ENCODE peak calls at places on chromosome 20, in eight cellular contexts. U is breast epithelium; T is NCI-H187; V is amniotic stem cell; A is B cell; B is stimulated activated CD4-positive, alpha-beta T cell treated with anti-CD3 and anti-CD28 coated beads, Interleukin-1b, Interleukin-23, amount 100 ng/mL, for 4 hours; Y is left ventricle myocardium inferior; W is stimulated activated naive CD8-positive, alpha-beta T cell treated with anti-CD3 and anti-CD28 coated beads, Interleukin-15, Interleukin-2, amounts not matched to agents 100 U/mL and 50 U/mL, for 24 hours. N is an unnamed sample.

GRCh38 chr20:44736170-44737021 is 9.3 kb upstream of the KCNK15 start:
- DNase-seq in U (no peak), T (no peak), V (no peak), A (no peak), B (no peak), Y (no peak), W (peak; percentile 30), N (peak; percentile 47)

GRCh38 chr20:35607003-35607735 is 8.5 kb upstream of the SPAG4 start:
- DNase-seq in U (no peak), T (no peak), V (no peak), A (no peak), B (no peak), Y (no peak), W (no peak), N (no peak)

GRCh38 chr20:51388227-51388626 is 154.3 kb downstream of the NFATC2 start:
- DNase-seq in U (no peak), T (no peak), V (no peak), A (no peak), B (no peak), Y (no peak), W (no peak), N (no peak)

GRCh38 chr20:8389381-8390368 is 257.6 kb downstream of the PLCB1 start:
- DNase-seq in U (no peak), T (peak; percentile 40), V (peak; percentile 48), A (peak; percentile 4), B (no peak), Y (no peak), W (no peak), N (no peak)

GRCh38 chr20:62485062-62485700 is 9.4 kb upstream of the GATA5 start:
- DNase-seq in U (no peak), T (no peak), V (no peak), A (no peak), B (no peak), Y (no peak), W (no peak), N (no peak)

GRCh38 chr20:47927385-47927851 is 142.1 kb upstream of the SULF2 start:
- DNase-seq in U (no peak), T (no peak), V (no peak), A (no peak), B (no peak), Y (no peak), W (no peak), N (no peak)

GRCh38 chr20:50708845-50709555 is 17.7 kb upstream of the RIPOR3 start:
- DNase-seq in U (no peak), T (no peak), V (no peak), A (no peak), B (no peak), Y (no peak), W (no peak), N (no peak)

GRCh38 chr20:11350126-11351005 is 567.3 kb upstream of the BTBD3 start:
- DNase-seq in U (no peak), T (no peak), V (no peak), A (no peak), B (no peak), Y (no peak), W (no peak), N (no peak)

GRCh38 chr20:44450279-44450937 is 25.3 kb upstream of the TTPAL start:
- DNase-seq in U (no peak), T (no peak), V (no peak), A (no peak), B (no peak), Y (no peak), W (no peak), N (no peak)

GRCh38 chr20:23445596-23446217 is 6.2 kb downstream of the CSTL1 start:
- DNase-seq in U (no peak), T (no peak), V (peak; percentile 25), A (no peak), B (no peak), Y (no peak), W (no peak), N (no peak)

GRCh38 chr20:34062651-34063482 is 49.2 kb downstream of the EIF2S2 start:
- DNase-seq in U (no peak), T (no peak), V (no peak), A (no peak), B (no peak), Y (no peak), W (no peak), N (no peak)

GRCh38 chr20:20837574-20838021 is 125.2 kb upstream of the RALGAPA2 start:
- DNase-seq in U (no peak), T (no peak), V (peak; percentile 2), A (no peak), B (no peak), Y (peak; percentile 36), W (peak; percentile 51), N (peak; percentile 72)

GRCh38 chr20:16327606-16328005 is 245.6 kb downstream of the KIF16B start:
- DNase-seq in U (no peak), T (no peak), V (no peak), A (no peak), B (no peak), Y (no peak), W (no peak), N (no peak)

GRCh38 chr20:47304287-47304686 is 52.2 kb downstream of the ZMYND8 start:
- DNase-seq in U (no peak), T (no peak), V (no peak), A (no peak), B (no peak), Y (no peak), W (no peak), N (no peak)

GRCh38 chr20:32886652-32887051 is 27.9 kb downstream of the EFCAB8 start:
- DNase-seq in U (no peak), T (no peak), V (no peak), A (no peak), B (no peak), Y (no peak), W (no peak), N (no peak)

GRCh38 chr20:4112490-4113420 is 97.4 kb upstream of the RNF24 start:
- DNase-seq in U (no peak), T (no peak), V (no peak), A (no peak), B (no peak), Y (peak; percentile 57), W (peak; percentile 17), N (no peak)

GRCh38 chr20:20386192-20386591 is 18.3 kb downstream of the INSM1 start:
- DNase-seq in U (no peak), T (no peak), V (no peak), A (no peak), B (no peak), Y (no peak), W (no peak), N (no peak)

GRCh38 chr20:1907586-1907985 is 12.4 kb downstream of the SIRPA start:
- DNase-seq in U (no peak), T (no peak), V (no peak), A (no peak), B (no peak), Y (no peak), W (no peak), N (no peak)

GRCh38 chr20:59783020-59784010 is 150.1 kb downstream of the SYCP2 start:
- DNase-seq in U (peak; percentile 52), T (peak; percentile 56), V (no peak), A (no peak), B (no peak), Y (peak; percentile 52), W (peak; percentile 57), N (peak; percentile 82)

GRCh38 chr20:62117658-62118057 is 4.6 kb upstream of the LSM14B start:
- DNase-seq in U (no peak), T (no peak), V (no peak), A (no peak), B (peak; percentile 24), Y (peak; percentile 55), W (peak; percentile 57), N (no peak)

GRCh38 chr20:10842116-10842515 is 168.3 kb upstream of the JAG1 start:
- DNase-seq in U (no peak), T (no peak), V (no peak), A (no peak), B (no peak), Y (no peak), W (no peak), N (no peak)

GRCh38 chr20:57102566-57102965 is 163.9 kb downstream of the BMP7 start:
- DNase-seq in U (no peak), T (no peak), V (no peak), A (no peak), B (no peak), Y (no peak), W (no peak), N (no peak)

GRCh38 chr20:48752963-48753362 is 74.8 kb downstream of the PREX1 start:
- DNase-seq in U (no peak), T (no peak), V (no peak), A (no peak), B (no peak), Y (no peak), W (no peak), N (no peak)

GRCh38 chr20:57793421-57793820 is 83.6 kb upstream of the PMEPA1 start:
- DNase-seq in U (no peak), T (no peak), V (no peak), A (no peak), B (no peak), Y (no peak), W (no peak), N (no peak)

GRCh38 chr20:38806855-38807655 is 1.6 kb downstream of the PPP1R16B start:
- DNase-seq in U (no peak), T (peak; percentile 60), V (no peak), A (peak; percentile 57), B (no peak), Y (no peak), W (peak; percentile 47), N (no peak)

GRCh38 chr20:47316776-47317126 is 39.7 kb downstream of the ZMYND8 start:
- DNase-seq in U (no peak), T (no peak), V (no peak), A (no peak), B (no peak), Y (no peak), W (no peak), N (no peak)

GRCh38 chr20:45924391-45925261 is 9.9 kb upstream of the PCIF1 start:
- DNase-seq in U (no peak), T (no peak), V (no peak), A (no peak), B (no peak), Y (peak; percentile 50), W (no peak), N (no peak)

GRCh38 chr20:49636447-49636846 is 68.5 kb upstream of the PTGIS start:
- DNase-seq in U (no peak), T (no peak), V (no peak), A (no peak), B (no peak), Y (peak; percentile 76), W (no peak), N (no peak)

GRCh38 chr20:7313047-7313446 is 545.6 kb downstream of the BMP2 start:
- DNase-seq in U (no peak), T (no peak), V (no peak), A (no peak), B (no peak), Y (no peak), W (no peak), N (no peak)

GRCh38 chr20:56873836-56874235 is 244.7 kb downstream of the TFAP2C start:
- DNase-seq in U (no peak), T (no peak), V (no peak), A (no peak), B (no peak), Y (no peak), W (no peak), N (no peak)

GRCh38 chr20:51650685-51651134 is 108.2 kb upstream of the NFATC2 start:
- DNase-seq in U (no peak), T (no peak), V (no peak), A (no peak), B (no peak), Y (no peak), W (no peak), N (no peak)

GRCh38 chr20:15561707-15562106 is 1011.5 kb downstream of the KIF16B start:
- DNase-seq in U (no peak), T (no peak), V (no peak), A (no peak), B (no peak), Y (no peak), W (no peak), N (no peak)

GRCh38 chr20:57030611-57031600 is 235.5 kb downstream of the BMP7 start:
- DNase-seq in U (no peak), T (no peak), V (no peak), A (no peak), B (no peak), Y (no peak), W (no peak), N (no peak)

GRCh38 chr20:43037605-43038309 is 151.9 kb downstream of the PTPRT start:
- DNase-seq in U (no peak), T (no peak), V (no peak), A (no peak), B (no peak), Y (no peak), W (no peak), N (no peak)